ENCODE peak calls at places on chromosomes 7 and 10, in nine cellular contexts. Z is MM.1S; H is GM13977; I is cardiac fibroblast; S is stimulated activated naive CD8-positive, alpha-beta T cell treated with anti-CD3 and anti-CD28 coated beads, Interleukin-15, amount 100 ng/mL, for 72 hours; X is astrocyte of the cerebellum; L is stimulated activated CD4-positive, alpha-beta T cell treated with anti-CD3 and anti-CD28 coated beads, Interleukin-1b, Interleukin-23, amount 100 ng/mL, for 24 hours; K is heart right ventricle; C is NAMALWA. T is an unnamed sample.

GRCh38 chr10:114683593-114683992 is 25.5 kb upstream of the ABLIM1 start:
- DNase-seq in S (no peak), X (no peak), I (no peak), C (no peak), H (no peak), L (no peak), Z (no peak), K (peak), T (no peak)

GRCh38 chr7:54811925-54812264 is 52.9 kb upstream of the SEC61G start:
- DNase-seq in Z (no peak), S (no peak), H (no peak), X (peak), I (peak), L (no peak), K (peak), C (no peak), T (no peak)

GRCh38 chr10:34216348-34216908 is 598.7 kb downstream of the PARD3 start:
- DNase-seq in Z (no peak), L (no peak), I (no peak), K (no peak), H (no peak), C (no peak), S (no peak), X (no peak), T (no peak)

GRCh38 chr10:123986736-123987135 is 95.1 kb upstream of the CPXM2 start:
- DNase-seq in L (no peak), X (no peak), K (no peak), Z (no peak), H (no peak), I (no peak), S (no peak), C (no peak), T (no peak)

GRCh38 chr7:129950191-129950940 is 2.4 kb downstream of the UBE2H start:
- DNase-seq in C (peak), K (no peak), Z (peak), S (no peak), X (no peak), I (peak), L (no peak), H (peak), T (peak)

GRCh38 chr10:90204131-90204955 is 503.0 kb downstream of the KIF20B start:
- DNase-seq in H (no peak), Z (no peak), I (no peak), X (no peak), S (no peak), L (no peak), C (no peak), K (no peak), T (no peak)

GRCh38 chr7:141956084-141956483 is 9.3 kb upstream of the CLEC5A start:
- DNase-seq in X (no peak), C (no peak), Z (no peak), K (no peak), L (no peak), I (no peak), S (no peak), H (no peak), T (no peak)

GRCh38 chr10:94224656-94225055 is 138.1 kb downstream of the NOC3L start:
- DNase-seq in L (no peak), X (no peak), K (no peak), S (no peak), H (no peak), I (no peak), Z (no peak), C (no peak), T (no peak)

GRCh38 chr10:100986952-100987684 is at the start of the genes MRPL43 and TWNK:
- DNase-seq in L (peak), I (peak), H (peak), S (peak), C (peak), Z (peak), X (no peak), K (peak), T (peak)

GRCh38 chr7:77910124-77910523 is 111.6 kb downstream of the PHTF2 start:
- DNase-seq in S (no peak), H (no peak), C (peak), X (no peak), L (no peak), I (peak), K (no peak), Z (no peak), T (peak)